ENCODE peak calls at places on chromosomes 13 and 19, in eight cellular contexts. One of them, this sample, is unnamed.

GRCh38 chr19:40231544-40232424 is 5.3 kb upstream of the CCNP start:
- DNase-seq in cardiac muscle cell: peak; percentile 56
- DNase-seq in cardiac fibroblast: no peak
- DNase-seq in hepatocyte: peak; percentile 41
- DNase-seq in cerebellum: peak; percentile 49
- DNase-seq in H1: no peak
- DNase-seq in GM12892: no peak
- DNase-seq in fibroblast of mammary gland: no peak
- DNase-seq in this sample: no peak

GRCh38 chr13:99471231-99472202 is 29.8 kb upstream of the TM9SF2 start:
- DNase-seq in cardiac muscle cell: no peak
- DNase-seq in GM12892: no peak
- DNase-seq in hepatocyte: no peak
- DNase-seq in cerebellum: no peak
- DNase-seq in H1: no peak
- DNase-seq in cardiac fibroblast: peak; percentile 71
- DNase-seq in fibroblast of mammary gland: peak; percentile 67
- DNase-seq in this sample: no peak

GRCh38 chr19:1618157-1619093 is 13.2 kb upstream of the UQCR11 start:
- DNase-seq in cardiac muscle cell: peak; percentile 26
- DNase-seq in GM12892: peak; percentile 80
- DNase-seq in fibroblast of mammary gland: peak; percentile 25
- DNase-seq in hepatocyte: peak; percentile 47
- DNase-seq in H1: peak; percentile 54
- DNase-seq in cardiac fibroblast: peak; percentile 18
- DNase-seq in cerebellum: peak; percentile 75
- DNase-seq in this sample: peak; percentile 35

GRCh38 chr13:42762917-42763316 is 18.5 kb upstream of the FAM216B start:
- DNase-seq in cerebellum: no peak
- DNase-seq in fibroblast of mammary gland: peak; percentile 98
- DNase-seq in hepatocyte: peak; percentile 18
- DNase-seq in H1: no peak
- DNase-seq in cardiac muscle cell: no peak
- DNase-seq in GM12892: no peak
- DNase-seq in cardiac fibroblast: peak; percentile 98
- DNase-seq in this sample: no peak

GRCh38 chr13:23724196-23724970 is 154.2 kb downstream of the TNFRSF19 start:
- DNase-seq in fibroblast of mammary gland: peak; percentile 74
- DNase-seq in hepatocyte: no peak
- DNase-seq in cardiac fibroblast: peak; percentile 71
- DNase-seq in H1: no peak
- DNase-seq in cardiac muscle cell: no peak
- DNase-seq in cerebellum: peak; percentile 8
- DNase-seq in GM12892: no peak
- DNase-seq in this sample: no peak

GRCh38 chr19:46537136-46538097 is 41.8 kb upstream of the PNMA8B start:
- DNase-seq in cerebellum: peak; percentile 36
- DNase-seq in cardiac muscle cell: peak; percentile 51
- DNase-seq in cardiac fibroblast: peak; percentile 63
- DNase-seq in hepatocyte: peak; percentile 59
- DNase-seq in fibroblast of mammary gland: peak; percentile 48
- DNase-seq in H1: no peak
- DNase-seq in GM12892: no peak
- DNase-seq in this sample: peak; percentile 63

GRCh38 chr13:67231481-67231940 is 1.4 kb upstream of the PCDH9 start:
- DNase-seq in fibroblast of mammary gland: no peak
- DNase-seq in H1: no peak
- DNase-seq in hepatocyte: no peak
- DNase-seq in cardiac muscle cell: peak; percentile 20
- DNase-seq in GM12892: no peak
- DNase-seq in cerebellum: no peak
- DNase-seq in cardiac fibroblast: peak; percentile 58
- DNase-seq in this sample: no peak

GRCh38 chr19:9971341-9971897 is 35.1 kb upstream of the OLFM2 start:
- DNase-seq in cerebellum: no peak
- DNase-seq in cardiac muscle cell: no peak
- DNase-seq in hepatocyte: no peak
- DNase-seq in H1: no peak
- DNase-seq in fibroblast of mammary gland: no peak
- DNase-seq in GM12892: no peak
- DNase-seq in cardiac fibroblast: no peak
- DNase-seq in this sample: no peak

GRCh38 chr13:24661713-24662112 is 18.5 kb upstream of the ATP12A start:
- DNase-seq in H1: no peak
- DNase-seq in hepatocyte: no peak
- DNase-seq in cardiac fibroblast: no peak
- DNase-seq in cardiac muscle cell: no peak
- DNase-seq in fibroblast of mammary gland: no peak
- DNase-seq in cerebellum: no peak
- DNase-seq in GM12892: no peak
- DNase-seq in this sample: no peak

GRCh38 chr13:76884167-76884566 is 2.0 kb downstream of the KCTD12 start:
- DNase-seq in hepatocyte: peak; percentile 71
- DNase-seq in H1: peak; percentile 33
- DNase-seq in GM12892: no peak
- DNase-seq in cerebellum: peak; percentile 48
- DNase-seq in cardiac muscle cell: peak; percentile 73
- DNase-seq in cardiac fibroblast: peak; percentile 53
- DNase-seq in fibroblast of mammary gland: peak; percentile 50
- DNase-seq in this sample: no peak

GRCh38 chr19:5083547-5083965 is 114.6 kb downstream of the KDM4B start:
- DNase-seq in GM12892: no peak
- DNase-seq in fibroblast of mammary gland: peak; percentile 49
- DNase-seq in cerebellum: no peak
- DNase-seq in H1: no peak
- DNase-seq in cardiac muscle cell: no peak
- DNase-seq in hepatocyte: peak; percentile 47
- DNase-seq in cardiac fibroblast: no peak
- DNase-seq in this sample: no peak

GRCh38 chr13:104705031-104705750 is 1639.0 kb upstream of the SLC10A2 start:
- DNase-seq in cerebellum: no peak
- DNase-seq in GM12892: no peak
- DNase-seq in fibroblast of mammary gland: no peak
- DNase-seq in cardiac muscle cell: no peak
- DNase-seq in hepatocyte: no peak
- DNase-seq in cardiac fibroblast: no peak
- DNase-seq in H1: no peak
- DNase-seq in this sample: no peak

GRCh38 chr13:40772765-40773473 is 1.9 kb upstream of the MRPS31 start:
- DNase-seq in cardiac muscle cell: no peak
- DNase-seq in GM12892: no peak
- DNase-seq in hepatocyte: peak; percentile 33
- DNase-seq in cerebellum: no peak
- DNase-seq in H1: no peak
- DNase-seq in cardiac fibroblast: no peak
- DNase-seq in fibroblast of mammary gland: no peak
- DNase-seq in this sample: no peak

GRCh38 chr13:50198508-50198907 is 183.3 kb downstream of the KCNRG start:
- DNase-seq in cardiac fibroblast: peak; percentile 95
- DNase-seq in cardiac muscle cell: no peak
- DNase-seq in fibroblast of mammary gland: peak; percentile 95
- DNase-seq in GM12892: no peak
- DNase-seq in H1: no peak
- DNase-seq in cerebellum: no peak
- DNase-seq in hepatocyte: no peak
- DNase-seq in this sample: no peak

GRCh38 chr19:1767464-1767933 is 14.2 kb downstream of the ONECUT3 start:
- DNase-seq in cardiac fibroblast: peak; percentile 27
- DNase-seq in hepatocyte: peak; percentile 53
- DNase-seq in cardiac muscle cell: peak; percentile 44
- DNase-seq in cerebellum: peak; percentile 55
- DNase-seq in GM12892: peak; percentile 90
- DNase-seq in H1: no peak
- DNase-seq in fibroblast of mammary gland: peak; percentile 12
- DNase-seq in this sample: peak; percentile 81

GRCh38 chr19:42850981-42851717 is 28.4 kb downstream of the PSG1 start:
- DNase-seq in H1: no peak
- DNase-seq in cerebellum: peak; percentile 8
- DNase-seq in cardiac fibroblast: peak; percentile 99
- DNase-seq in hepatocyte: no peak
- DNase-seq in fibroblast of mammary gland: peak; percentile 95
- DNase-seq in GM12892: no peak
- DNase-seq in cardiac muscle cell: no peak
- DNase-seq in this sample: no peak

GRCh38 chr19:18697680-18698079 is 14.2 kb downstream of the CRTC1 start:
- DNase-seq in cardiac fibroblast: no peak
- DNase-seq in cerebellum: peak; percentile 78
- DNase-seq in fibroblast of mammary gland: no peak
- DNase-seq in cardiac muscle cell: no peak
- DNase-seq in GM12892: no peak
- DNase-seq in H1: no peak
- DNase-seq in hepatocyte: no peak
- DNase-seq in this sample: no peak

GRCh38 chr13:68264692-68265091 is 1034.6 kb upstream of the PCDH9 start:
- DNase-seq in cardiac fibroblast: no peak
- DNase-seq in fibroblast of mammary gland: no peak
- DNase-seq in cardiac muscle cell: no peak
- DNase-seq in GM12892: no peak
- DNase-seq in hepatocyte: no peak
- DNase-seq in H1: no peak
- DNase-seq in cerebellum: no peak
- DNase-seq in this sample: no peak

GRCh38 chr19:31223805-31224534 is 125.3 kb downstream of the TSHZ3 start:
- DNase-seq in cardiac fibroblast: peak; percentile 98
- DNase-seq in cerebellum: no peak
- DNase-seq in cardiac muscle cell: no peak
- DNase-seq in hepatocyte: peak; percentile 8
- DNase-seq in GM12892: no peak
- DNase-seq in fibroblast of mammary gland: peak; percentile 99
- DNase-seq in H1: no peak
- DNase-seq in this sample: no peak

GRCh38 chr19:2334986-2335846 is 6.7 kb downstream of the SPPL2B start:
- DNase-seq in GM12892: no peak
- DNase-seq in cardiac fibroblast: no peak
- DNase-seq in cerebellum: no peak
- DNase-seq in H1: no peak
- DNase-seq in fibroblast of mammary gland: no peak
- DNase-seq in hepatocyte: no peak
- DNase-seq in cardiac muscle cell: no peak
- DNase-seq in this sample: no peak

GRCh38 chr19:54439174-54439851 is 9.7 kb upstream of the LENG8 start:
- DNase-seq in hepatocyte: peak; percentile 68
- DNase-seq in cardiac fibroblast: peak; percentile 37
- DNase-seq in cardiac muscle cell: peak; percentile 70
- DNase-seq in GM12892: no peak
- DNase-seq in fibroblast of mammary gland: no peak
- DNase-seq in H1: no peak
- DNase-seq in cerebellum: peak; percentile 44
- DNase-seq in this sample: peak; percentile 45

GRCh38 chr19:43789029-43789428 is 8.3 kb upstream of the KCNN4 start:
- DNase-seq in hepatocyte: peak; percentile 63
- DNase-seq in cardiac fibroblast: peak; percentile 68
- DNase-seq in fibroblast of mammary gland: peak; percentile 55
- DNase-seq in cardiac muscle cell: peak; percentile 73
- DNase-seq in GM12892: no peak
- DNase-seq in cerebellum: no peak
- DNase-seq in H1: no peak
- DNase-seq in this sample: peak; percentile 59

GRCh38 chr13:114063545-114064515 is 68.6 kb downstream of the RASA3 start:
- DNase-seq in cardiac muscle cell: no peak
- DNase-seq in cardiac fibroblast: peak; percentile 75
- DNase-seq in cerebellum: no peak
- DNase-seq in GM12892: no peak
- DNase-seq in fibroblast of mammary gland: peak; percentile 81
- DNase-seq in H1: no peak
- DNase-seq in hepatocyte: no peak
- DNase-seq in this sample: no peak

This sample was measured in DND-41.